ENCODE peak calls at places on chromosomes 3 and 15, in seven cellular contexts. U is IMR-90, C is transverse colon, T is heart right ventricle, I is kidney epithelial cell, S is ovary, X is body of pancreas. Y is an unnamed sample.

GRCh38 chr3:163019260-163019659 is 1522.7 kb downstream of the OTOL1 start:
- DNase-seq in X (no peak), T (no peak), I (no peak), C (no peak), S (no peak), U (no peak), Y (no peak)

GRCh38 chr3:127776347-127776746 is 46.0 kb downstream of the MGLL start:
- DNase-seq in C (no peak), S (no peak), U (no peak), X (no peak), I (no peak), T (no peak), Y (no peak)

GRCh38 chr3:179973931-179974361 is 62.8 kb downstream of the PEX5L start:
- DNase-seq in X (no peak), T (no peak), S (no peak), C (no peak), I (no peak), U (no peak), Y (no peak)

GRCh38 chr3:159266779-159267178 is 464.9 kb downstream of the MFSD1 start:
- DNase-seq in S (no peak), T (no peak), X (no peak), C (no peak), I (no peak), U (peak; percentile 6), Y (no peak)

GRCh38 chr15:62444104-62445027 is 279.3 kb upstream of the C2CD4B start:
- DNase-seq in C (no peak), X (no peak), S (no peak), U (peak; percentile 98), I (peak; percentile 81), T (no peak), Y (peak; percentile 89)

GRCh38 chr3:169556909-169557308 is 106.6 kb downstream of the MECOM start:
- DNase-seq in X (no peak), C (no peak), U (no peak), S (no peak), I (no peak), T (no peak), Y (no peak)

GRCh38 chr3:67077656-67078055 is 79.5 kb downstream of the KBTBD8 start:
- DNase-seq in I (no peak), C (no peak), T (no peak), U (peak; percentile 63), X (no peak), S (no peak), Y (no peak)

GRCh38 chr15:31285772-31286261 is 40.8 kb upstream of the KLF13 start:
- DNase-seq in C (no peak), I (no peak), T (no peak), U (no peak), X (no peak), S (no peak), Y (no peak)

GRCh38 chr3:22245122-22245521 is 494.1 kb upstream of the ZNF385D start:
- DNase-seq in I (peak; percentile 47), T (no peak), S (no peak), C (no peak), X (no peak), U (peak; percentile 24), Y (peak; percentile 89)

GRCh38 chr3:193317901-193318300 is 60.7 kb downstream of the ATP13A5 start:
- DNase-seq in C (no peak), U (no peak), I (no peak), S (no peak), X (no peak), T (no peak), Y (no peak)

GRCh38 chr15:90677807-90678790 is 39.0 kb upstream of the BLM start:
- DNase-seq in C (peak; percentile 25), U (peak; percentile 19), X (no peak), T (no peak), I (no peak), S (no peak), Y (no peak)

GRCh38 chr3:184748219-184749135 is 36.6 kb upstream of the MAGEF1 start:
- DNase-seq in S (no peak), U (peak; percentile 68), T (no peak), I (no peak), X (no peak), C (no peak), Y (no peak)

GRCh38 chr3:99118381-99118780 is 216.9 kb upstream of the DCBLD2 start:
- DNase-seq in U (peak; percentile 38), I (no peak), S (no peak), C (no peak), X (no peak), T (no peak), Y (no peak)

GRCh38 chr3:171776839-171777607 is 33.3 kb downstream of the PLD1 start:
- DNase-seq in I (no peak), T (no peak), U (no peak), S (no peak), X (no peak), C (no peak), Y (no peak)

GRCh38 chr3:3686907-3687648 is 112.2 kb upstream of the LRRN1 start:
- DNase-seq in U (no peak), T (no peak), I (no peak), S (no peak), X (no peak), C (no peak), Y (no peak)

GRCh38 chr15:61100512-61100911 is 128.6 kb downstream of the RORA start:
- DNase-seq in T (no peak), X (no peak), I (no peak), S (no peak), U (no peak), C (no peak), Y (no peak)

GRCh38 chr3:72892081-72892763 is 4.4 kb downstream of the GXYLT2 start:
- DNase-seq in S (no peak), T (no peak), C (peak; percentile 27), X (no peak), U (peak; percentile 94), I (no peak), Y (peak; percentile 82)

GRCh38 chr15:92958105-92958504 is 58.0 kb downstream of the CHD2 start:
- DNase-seq in C (no peak), U (peak; percentile 39), S (no peak), X (no peak), I (no peak), T (no peak), Y (peak; percentile 48)

GRCh38 chr15:44519537-44519936 is 17.4 kb upstream of the EIF3J start:
- DNase-seq in X (no peak), S (no peak), T (no peak), U (no peak), I (no peak), C (no peak), Y (no peak)

GRCh38 chr15:80801891-80802680 is 22.9 kb downstream of the CEMIP start:
- DNase-seq in U (no peak), T (peak; percentile 15), I (no peak), X (no peak), S (no peak), C (peak; percentile 32), Y (no peak)

GRCh38 chr3:194740859-194741486 is 55.3 kb downstream of the FAM43A start:
- DNase-seq in T (no peak), I (peak; percentile 89), S (no peak), C (no peak), X (no peak), U (peak; percentile 41), Y (peak; percentile 62)

GRCh38 chr15:83626171-83626802 is 27.6 kb upstream of the ADAMTSL3 start:
- DNase-seq in S (no peak), C (no peak), U (no peak), T (no peak), X (no peak), I (peak; percentile 48), Y (peak; percentile 33)

DNA sequence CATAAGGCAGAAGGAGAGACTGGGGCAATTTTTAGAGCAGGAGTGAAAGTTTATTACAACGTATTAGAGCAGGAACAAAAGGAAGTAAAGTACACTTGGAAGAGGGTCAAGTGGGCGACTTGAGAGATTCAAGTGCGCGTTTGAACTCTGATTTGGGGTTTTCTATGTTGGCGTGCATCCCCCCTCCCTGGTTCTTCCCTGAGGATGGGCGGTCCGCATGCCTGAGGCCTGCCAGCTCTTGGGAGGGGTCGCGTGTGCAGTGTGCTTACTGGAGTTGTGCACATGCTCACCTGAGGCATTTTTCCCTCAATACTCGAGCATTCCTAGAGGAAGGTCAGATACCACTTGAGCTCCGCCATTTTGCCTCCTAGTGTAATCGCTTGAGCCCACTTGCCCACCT is 10.4 kb upstream of the CHAC1 start:
- DNase-seq in U (no peak), X (no peak), S (no peak), T (no peak), C (no peak), I (no peak), Y (no peak)
- H3K27me3 ChIP-seq in U (no peaks in the 10 kb centered on the region), X (no peaks in the 10 kb centered on the region), S (no peaks in the 10 kb centered on the region), T (no peaks in the 10 kb centered on the region), C (no peaks in the 10 kb centered on the region), I (no peaks in the 10 kb centered on the region), Y (no peaks in the 10 kb centered on the region)

DNA sequence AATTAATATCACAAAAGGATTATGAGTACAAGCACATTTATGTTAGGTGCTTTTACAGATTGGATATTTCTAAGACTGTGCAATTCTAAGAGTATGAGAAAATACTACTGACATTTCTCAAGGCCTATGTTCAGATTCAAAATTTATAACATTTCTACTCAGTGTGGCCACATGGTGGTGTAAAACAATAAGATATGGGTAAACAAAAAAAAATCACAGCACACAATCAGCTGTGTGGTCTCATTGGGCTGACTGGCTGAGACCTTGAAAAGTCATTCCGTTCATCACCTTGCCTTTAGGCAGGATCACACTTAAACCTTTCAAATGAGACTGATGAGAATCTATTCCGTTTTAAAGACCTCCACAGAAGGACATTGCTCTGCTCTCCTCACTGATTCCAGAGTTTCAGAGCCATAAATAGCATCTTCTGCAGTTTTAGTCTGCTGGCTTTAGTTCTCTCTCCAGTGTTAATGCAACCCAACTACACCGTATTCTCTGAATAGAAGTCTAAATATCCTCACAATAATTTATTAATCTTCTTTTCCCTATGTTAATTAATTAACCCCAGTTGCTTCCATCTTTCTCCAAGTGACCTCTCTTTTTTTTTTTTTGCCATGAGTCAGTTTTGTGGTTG is 158.2 kb downstream of the SPATA16 start:
- DNase-seq in T (no peak), U (no peak), C (no peak), I (no peak), X (no peak), S (no peak), Y (no peak)
- TF ChIP-seq CTCF in T (peak; percentile 40), U (no peak), C (no peak), I (no peak), X (no peak), S (no peak), Y (no peak)

DNA sequence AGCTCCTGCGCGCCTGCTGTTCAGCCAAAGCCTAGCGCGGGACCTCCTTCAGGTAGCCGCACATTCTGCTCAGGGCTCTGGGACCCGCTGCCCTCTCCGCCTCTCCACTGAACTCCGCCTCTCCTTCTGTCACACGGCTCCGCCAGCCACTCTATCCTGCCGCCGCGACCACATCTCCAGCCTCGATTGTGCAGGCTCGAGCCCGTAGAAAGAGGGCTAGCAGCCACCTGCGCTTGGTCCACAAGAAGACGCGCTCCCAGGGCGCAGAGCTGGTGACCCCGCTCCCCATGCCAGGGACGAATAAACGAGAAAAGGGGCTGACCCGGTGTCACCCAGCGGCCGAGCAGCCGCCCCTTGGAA is 1.1 kb upstream of the VIPR1 start:
- DNase-seq in U (no peak), S (no peak), T (no peak), I (no peak), C (peak; percentile 10), X (no peak), Y (no peak)
- H3K27me3 ChIP-seq in U (peaks cover 58% of the 10 kb centered on the region), S (no peaks in the 10 kb centered on the region), T (peaks cover 48% of the 10 kb centered on the region), I (peaks cover 52% of the 10 kb centered on the region), C (peaks cover 43% of the 10 kb centered on the region), X (peaks cover 4% of the 10 kb centered on the region), Y (no peaks in the 10 kb centered on the region)

DNA sequence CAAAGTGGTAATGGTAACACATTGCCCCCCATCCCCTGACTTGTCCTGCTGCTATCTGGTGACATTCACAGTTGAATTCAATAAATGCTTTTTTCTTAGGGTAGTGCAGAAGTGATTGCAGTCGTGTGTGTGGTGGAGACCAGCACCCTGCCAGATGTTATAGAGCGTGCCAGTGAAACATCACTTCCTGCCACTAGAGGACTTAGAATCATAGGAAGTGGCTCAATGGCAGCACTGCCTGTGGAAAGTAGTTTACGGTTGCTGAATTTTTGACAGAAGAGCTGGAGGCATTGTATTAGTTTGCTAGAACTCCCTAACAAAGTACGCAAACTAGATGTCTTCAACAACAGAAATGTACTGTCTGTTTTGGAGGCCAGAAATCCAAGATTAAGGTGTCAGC is 37.4 kb upstream of the P2RY12 start:
- DNase-seq in U (no peak), I (no peak), X (no peak), T (no peak), C (no peak), S (no peak), Y (no peak)
- TF ChIP-seq CTCF in U (no peak), I (no peak), X (no peak), T (no peak), C (no peak), S (no peak), Y (peak; percentile 34)